ENCODE peak calls at places on chromosomes 11 and 22, in four cellular contexts. One of them, this sample, is unnamed.
A peak's percentile ranks its signal among the peaks of the same experiment; 100 is the strongest.

GRCh38 chr11:87260811-87261210 is 223.1 kb downstream of the TMEM135 start:
- DNase-seq in K562: no peak
- DNase-seq in GM12878: no peak
- DNase-seq in HepG2: no peak
- DNase-seq in this sample: no peak

GRCh38 chr22:34129691-34130486 is 209.6 kb upstream of the LARGE1 start:
- DNase-seq in K562: no peak
- DNase-seq in HepG2: no peak
- DNase-seq in GM12878: no peak
- DNase-seq in this sample: no peak

GRCh38 chr11:2090172-2091111 is 48.7 kb downstream of the IGF2 start:
- DNase-seq in K562: no peak
- DNase-seq in GM12878: no peak
- DNase-seq in HepG2: no peak
- DNase-seq in this sample: no peak

GRCh38 chr22:23267225-23268043 is 87.1 kb downstream of the BCR start:
- DNase-seq in K562: peak; percentile 64
- DNase-seq in GM12878: no peak
- DNase-seq in HepG2: no peak
- DNase-seq in this sample: peak; percentile 72

GRCh38 chr11:17985517-17985916 is 27.3 kb downstream of the SERGEF start:
- DNase-seq in K562: no peak
- DNase-seq in GM12878: no peak
- DNase-seq in HepG2: peak; percentile 54
- DNase-seq in this sample: no peak

GRCh38 chr11:1067812-1068496 is 6.7 kb upstream of the MUC2 start:
- DNase-seq in GM12878: no peak
- DNase-seq in HepG2: peak; percentile 65
- DNase-seq in K562: no peak
- DNase-seq in this sample: no peak

GRCh38 chr11:45663486-45664375 is 1.7 kb downstream of the CHST1 start:
- DNase-seq in HepG2: no peak
- DNase-seq in GM12878: no peak
- DNase-seq in K562: no peak
- DNase-seq in this sample: no peak

GRCh38 chr11:96875772-96876171 is 486.0 kb downstream of the JRKL start:
- DNase-seq in GM12878: no peak
- DNase-seq in K562: no peak
- DNase-seq in HepG2: no peak
- DNase-seq in this sample: peak; percentile 8

GRCh38 chr22:17105143-17106129 is 15.7 kb downstream of the TMEM121B start:
- DNase-seq in K562: no peak
- DNase-seq in HepG2: no peak
- DNase-seq in GM12878: no peak
- DNase-seq in this sample: no peak

GRCh38 chr11:130407978-130408377 is 20.4 kb downstream of the ADAMTS8 start:
- DNase-seq in GM12878: no peak
- DNase-seq in HepG2: no peak
- DNase-seq in K562: no peak
- DNase-seq in this sample: no peak

GRCh38 chr11:86592659-86593451 is 79.6 kb downstream of the ME3 start:
- DNase-seq in GM12878: peak; percentile 96
- DNase-seq in K562: peak; percentile 64
- DNase-seq in HepG2: peak; percentile 98
- DNase-seq in this sample: peak; percentile 27

GRCh38 chr22:42814215-42814614 is 42.9 kb downstream of the ARFGAP3 start:
- DNase-seq in GM12878: peak; percentile 12
- DNase-seq in K562: no peak
- DNase-seq in HepG2: peak; percentile 42
- DNase-seq in this sample: no peak

GRCh38 chr11:12573707-12574106 is 100.5 kb upstream of the TEAD1 start:
- DNase-seq in GM12878: no peak
- DNase-seq in K562: no peak
- DNase-seq in HepG2: no peak
- DNase-seq in this sample: no peak

GRCh38 chr11:27921472-27921871 is 186.5 kb downstream of the KIF18A start:
- DNase-seq in HepG2: no peak
- DNase-seq in GM12878: no peak
- DNase-seq in K562: no peak
- DNase-seq in this sample: no peak

GRCh38 chr11:35944503-35945136 is 758 bp downstream of the LDLRAD3 start:
- DNase-seq in GM12878: no peak
- DNase-seq in K562: no peak
- DNase-seq in HepG2: no peak
- DNase-seq in this sample: peak; percentile 56

GRCh38 chr22:43848366-43849171 is 13.7 kb downstream of the SULT4A1 start:
- DNase-seq in HepG2: no peak
- DNase-seq in GM12878: no peak
- DNase-seq in K562: no peak
- DNase-seq in this sample: peak; percentile 56

GRCh38 chr22:21677606-21678443 is 12.0 kb downstream of the PPIL2 start:
- DNase-seq in GM12878: no peak
- DNase-seq in HepG2: peak; percentile 91
- DNase-seq in K562: peak; percentile 56
- DNase-seq in this sample: no peak

GRCh38 chr22:32987081-32987631 is 71.0 kb downstream of the SYN3 start:
- DNase-seq in HepG2: no peak
- DNase-seq in K562: no peak
- DNase-seq in GM12878: no peak
- DNase-seq in this sample: no peak

GRCh38 chr22:45334068-45334467 is 24.3 kb downstream of the FAM118A start:
- DNase-seq in GM12878: no peak
- DNase-seq in HepG2: no peak
- DNase-seq in K562: no peak
- DNase-seq in this sample: no peak

GRCh38 chr11:109432105-109432504 is 10.1 kb downstream of the C11orf87 start:
- DNase-seq in K562: no peak
- DNase-seq in GM12878: no peak
- DNase-seq in HepG2: no peak
- DNase-seq in this sample: no peak

GRCh38 chr11:88246680-88247079 is 71.4 kb upstream of the RAB38 start:
- DNase-seq in GM12878: no peak
- DNase-seq in K562: no peak
- DNase-seq in HepG2: no peak
- DNase-seq in this sample: no peak

GRCh38 chr11:67345949-67346819 is 7.2 kb downstream of the POLD4 start:
- DNase-seq in HepG2: peak; percentile 32
- DNase-seq in GM12878: peak; percentile 24
- DNase-seq in K562: no peak
- DNase-seq in this sample: peak; percentile 10

GRCh38 chr22:29268511-29269229 is 602 bp downstream of the EWSR1 start:
- DNase-seq in GM12878: no peak
- DNase-seq in K562: peak; percentile 69
- DNase-seq in HepG2: peak; percentile 41
- DNase-seq in this sample: peak; percentile 63

GRCh38 chr11:61733120-61733978 is 19.1 kb upstream of the MYRF start:
- DNase-seq in K562: peak; percentile 89
- DNase-seq in HepG2: peak; percentile 58
- DNase-seq in GM12878: peak; percentile 12
- DNase-seq in this sample: peak; percentile 95
- TF ChIP-seq FOXM1 in K562: no peak
- TF ChIP-seq FOXM1 in HepG2: no peak
- TF ChIP-seq FOXM1 in GM12878: no peak
- TF ChIP-seq FOXM1 in this sample: no peak

DNA sequence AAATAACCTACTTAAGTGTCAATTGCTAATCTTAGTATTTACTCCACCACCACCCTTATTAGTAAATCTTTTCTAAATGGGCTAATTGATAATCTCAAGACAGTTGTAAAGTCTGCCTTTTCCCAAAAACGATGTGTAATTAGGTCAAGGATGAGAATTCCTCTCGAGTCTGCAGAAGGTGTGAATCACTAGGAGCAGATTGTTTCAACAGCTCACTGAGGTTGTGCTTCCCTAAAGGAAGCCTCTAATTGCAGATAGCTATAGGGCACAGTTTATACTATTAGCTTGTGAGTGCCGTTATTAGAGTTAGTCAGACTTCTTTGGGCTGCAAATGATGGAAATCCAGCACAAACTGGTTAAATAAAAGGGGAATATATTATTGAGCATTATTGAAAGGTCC is 84.9 kb downstream of the C11orf91 start:
- DNase-seq in K562: no peak
- DNase-seq in GM12878: no peak
- DNase-seq in HepG2: no peak
- DNase-seq in this sample: no peak
- TF ChIP-seq SMC3 in K562: no peak
- TF ChIP-seq SMC3 in GM12878: no peak
- TF ChIP-seq SMC3 in HepG2: no peak
- TF ChIP-seq SMC3 in this sample: no peak

GRCh38 chr11:64000026-64000739 is 13.9 kb downstream of the OTUB1 start:
- DNase-seq in GM12878: no peak
- DNase-seq in K562: no peak
- DNase-seq in HepG2: no peak
- DNase-seq in this sample: peak; percentile 44
- TF ChIP-seq FOXM1 in GM12878: no peak
- TF ChIP-seq FOXM1 in K562: no peak
- TF ChIP-seq FOXM1 in HepG2: no peak
- TF ChIP-seq FOXM1 in this sample: no peak

GRCh38 chr11:43282607-43283440 is 29.0 kb upstream of the API5 start:
- DNase-seq in K562: peak; percentile 66
- DNase-seq in HepG2: peak; percentile 9
- DNase-seq in GM12878: no peak
- DNase-seq in this sample: peak; percentile 56
- TF ChIP-seq SMC3 in K562: peak; percentile 68
- TF ChIP-seq SMC3 in HepG2: peak; percentile 12
- TF ChIP-seq SMC3 in GM12878: peak; percentile 61
- TF ChIP-seq SMC3 in this sample: peak; percentile 42

GRCh38 chr22:37545703-37546435 is 14.4 kb upstream of the CDC42EP1 start:
- DNase-seq in K562: peak; percentile 62
- DNase-seq in HepG2: peak; percentile 91
- DNase-seq in GM12878: no peak
- DNase-seq in this sample: no peak
- TF ChIP-seq FOXM1 in K562: no peak
- TF ChIP-seq FOXM1 in HepG2: no peak
- TF ChIP-seq FOXM1 in GM12878: no peak
- TF ChIP-seq FOXM1 in this sample: no peak